ENCODE peak calls at places on chromosomes 11 and 22, in nine cellular contexts. N, L, W, T, G, O, J, P and R are unnamed samples.

GRCh38 chr22:42937164-42937854 is 77.6 kb downstream of the PACSIN2 start:
- DNase-seq in N (peak; percentile 70), L (peak; percentile 84), W (peak; percentile 76), T (no peak), G (peak; percentile 87), O (peak; percentile 89), J (no peak), P (peak; percentile 81), R (no peak)

GRCh38 chr11:47980907-47981621 is 705 bp downstream of the PTPRJ start:
- DNase-seq in N (peak; percentile 63), L (no peak), W (peak; percentile 42), T (peak; percentile 72), G (peak; percentile 40), O (no peak), J (peak; percentile 77), P (peak; percentile 67), R (no peak)

GRCh38 chr22:23752090-23752691 is 1.3 kb upstream of the ZNF70 start:
- DNase-seq in N (peak; percentile 36), L (no peak), W (no peak), T (no peak), G (no peak), O (no peak), J (no peak), P (no peak), R (peak; percentile 43)

GRCh38 chr11:69465236-69466000 is 16.0 kb upstream of the LINC01488 start:
- DNase-seq in N (peak; percentile 64), L (no peak), W (no peak), T (peak; percentile 16), G (no peak), O (no peak), J (no peak), P (no peak), R (no peak)

GRCh38 chr22:44584256-44584902 is 86.3 kb upstream of the RTL6 start:
- DNase-seq in N (no peak), L (no peak), W (no peak), T (peak; percentile 26), G (no peak), O (peak; percentile 15), J (no peak), P (peak; percentile 36), R (no peak)

GRCh38 chr11:95445746-95446333 is 214.8 kb upstream of the SESN3 start:
- DNase-seq in N (no peak), L (no peak), W (no peak), T (no peak), G (no peak), O (no peak), J (no peak), P (no peak), R (no peak)

GRCh38 chr11:74366576-74366975 is 31.7 kb downstream of the PGM2L1 start:
- DNase-seq in N (no peak), L (peak; percentile 55), W (no peak), T (no peak), G (peak; percentile 83), O (no peak), J (peak; percentile 3), P (no peak), R (no peak)

GRCh38 chr11:18737642-18738041 is 11.7 kb upstream of the IGSF22 start:
- DNase-seq in N (no peak), L (no peak), W (no peak), T (no peak), G (no peak), O (no peak), J (no peak), P (no peak), R (no peak)

GRCh38 chr22:31044262-31044861 is 36.8 kb upstream of the SMTN start:
- DNase-seq in N (peak; percentile 61), L (no peak), W (peak; percentile 36), T (peak; percentile 68), G (peak; percentile 57), O (peak; percentile 92), J (no peak), P (peak; percentile 93), R (no peak)

GRCh38 chr22:47055461-47055860 is 293.0 kb downstream of the TBC1D22A start:
- DNase-seq in N (no peak), L (no peak), W (no peak), T (peak; percentile 7), G (no peak), O (no peak), J (no peak), P (peak; percentile 26), R (no peak)

GRCh38 chr11:108616549-108616948 is 23.0 kb upstream of the EXPH5 start:
- DNase-seq in N (no peak), L (peak; percentile 87), W (no peak), T (no peak), G (peak; percentile 96), O (no peak), J (no peak), P (no peak), R (no peak)

GRCh38 chr11:85114786-85115185 is 512.4 kb downstream of the DLG2 start:
- DNase-seq in N (no peak), L (peak; percentile 22), W (no peak), T (no peak), G (peak; percentile 39), O (no peak), J (no peak), P (no peak), R (no peak)

GRCh38 chr11:17600316-17601205 is 53.5 kb downstream of the OTOG start:
- DNase-seq in N (no peak), L (no peak), W (peak; percentile 27), T (peak; percentile 38), G (no peak), O (no peak), J (no peak), P (peak; percentile 56), R (no peak)

GRCh38 chr11:29750392-29750791 is 266.4 kb downstream of the KCNA4 start:
- DNase-seq in N (no peak), L (no peak), W (no peak), T (no peak), G (no peak), O (no peak), J (no peak), P (no peak), R (no peak)

GRCh38 chr11:124085583-124085982 is 29.7 kb upstream of the VWA5A start:
- DNase-seq in N (no peak), L (no peak), W (no peak), T (no peak), G (no peak), O (no peak), J (no peak), P (no peak), R (no peak)

GRCh38 chr11:64593156-64594105 is 2.4 kb downstream of the SLC22A12 start:
- DNase-seq in N (no peak), L (no peak), W (no peak), T (peak; percentile 39), G (no peak), O (peak; percentile 55), J (no peak), P (no peak), R (no peak)

GRCh38 chr11:73645972-73646631 is at the start of gene PLEKHB1:
- DNase-seq in N (no peak), L (no peak), W (no peak), T (no peak), G (no peak), O (no peak), J (no peak), P (no peak), R (no peak)

GRCh38 chr11:27282806-27283205 is 80.2 kb downstream of the CCDC34 start:
- DNase-seq in N (no peak), L (peak; percentile 73), W (no peak), T (no peak), G (peak; percentile 45), O (no peak), J (no peak), P (no peak), R (no peak)

GRCh38 chr11:34300571-34301295 is 57.1 kb downstream of the ABTB2 start:
- DNase-seq in N (no peak), L (no peak), W (no peak), T (no peak), G (no peak), O (no peak), J (no peak), P (no peak), R (no peak)
- H3K4me3 ChIP-seq in N (no peak overlapping the region), L (no peak overlapping the region), W (no peak overlapping the region), T (no peak overlapping the region), G (no peak overlapping the region), O (no peak overlapping the region), J (no peak overlapping the region), P (no peak overlapping the region), R (no peak overlapping the region)

GRCh38 chr11:26227311-26227710 is 104.6 kb upstream of the ANO3 start:
- DNase-seq in N (no peak), L (peak; percentile 83), W (no peak), T (no peak), G (peak; percentile 96), O (no peak), J (peak; percentile 2), P (no peak), R (peak; percentile 19)
- TF ChIP-seq CTCF in N (no peak), L (peak; percentile 51), W (no peak), T (peak; percentile 41), G (peak; percentile 49), O (peak; percentile 52), J (peak; percentile 55), P (peak; percentile 16), R (peak; percentile 38)

DNA sequence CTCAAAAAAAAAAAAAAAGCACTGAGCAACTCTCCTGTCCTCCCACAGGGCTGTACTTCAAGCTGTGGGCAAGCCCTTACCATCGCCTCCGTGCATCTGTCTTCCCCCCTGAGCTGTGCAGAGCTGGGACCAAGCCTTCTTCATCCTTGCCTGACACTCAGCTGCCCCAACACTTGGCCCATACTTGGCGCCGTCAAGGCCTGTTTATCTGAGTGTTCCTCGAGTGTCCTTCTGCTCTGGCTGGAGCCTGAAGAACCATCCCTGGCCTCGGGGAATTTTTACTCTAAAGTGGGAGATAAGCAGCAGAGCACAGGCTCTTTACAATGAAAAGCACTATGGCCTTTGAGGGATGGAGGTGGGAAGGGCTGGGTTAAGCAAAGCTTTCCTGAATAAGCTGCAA is 1.6 kb upstream of the TIRAP start:
- DNase-seq in N (no peak), L (no peak), W (peak; percentile 57), T (no peak), G (no peak), O (no peak), J (peak; percentile 64), P (peak; percentile 40), R (no peak)
- H3K4me3 ChIP-seq in N (no peak overlapping the region), L (no peak overlapping the region), W (no peak overlapping the region), T (no peak overlapping the region), G (no peak overlapping the region), O (no peak overlapping the region), J (no peak overlapping the region), P (no peak overlapping the region), R (no peak overlapping the region)

GRCh38 chr11:1824221-1825038 is 10.4 kb upstream of the SYT8 start:
- DNase-seq in N (no peak), L (no peak), W (no peak), T (no peak), G (no peak), O (no peak), J (no peak), P (no peak), R (no peak)

GRCh38 chr11:1825785-1826451 is 8.9 kb upstream of the SYT8 start:
- DNase-seq in N (no peak), L (no peak), W (no peak), T (no peak), G (no peak), O (peak; percentile 67), J (no peak), P (no peak), R (no peak)

GRCh38 chr11:1823376-1824220 is 11.2 kb upstream of the SYT8 start:
- DNase-seq in N (no peak), L (no peak), W (no peak), T (no peak), G (no peak), O (peak; percentile 64), J (no peak), P (no peak), R (no peak)

GRCh38 chr11:1826552-1827094 is 8.2 kb upstream of the SYT8 start:
- DNase-seq in N (peak; percentile 56), L (peak; percentile 83), W (no peak), T (no peak), G (peak; percentile 81), O (peak; percentile 94), J (no peak), P (peak; percentile 64), R (no peak)

GRCh38 chr11:1825039-1825740 is 9.6 kb upstream of the SYT8 start:
- DNase-seq in N (peak; percentile 62), L (no peak), W (peak; percentile 55), T (peak; percentile 66), G (no peak), O (peak; percentile 66), J (peak; percentile 89), P (no peak), R (no peak)
- TF ChIP-seq CTCF in N (peak; percentile 30), L (peak; percentile 67), W (peak; percentile 4), T (peak; percentile 28), G (peak; percentile 54), O (peak; percentile 45), J (peak; percentile 60), P (no peak), R (peak; percentile 62)